ENCODE peak calls at places on chromosomes 12 and 14, in eight cellular contexts. U is aorta; C is CD4-positive, alpha-beta memory T cell; N is BE2C; I is psoas muscle; P is NT2/D1; O is IMR-90; D is effector memory CD4-positive, alpha-beta T cell. H is an unnamed sample. For H3K4me1, the result is how much of the 10 kb centered on the place peaks cover.

GRCh38 chr14:75279739-75280447 is 1.3 kb downstream of the FOS start:
- DNase-seq in U (peak), C (peak), N (no peak), I (peak), P (no peak), O (peak), D (peak), H (no peak)

GRCh38 chr12:104958946-104959841 is 1.1 kb upstream of the SLC41A2 start:
- DNase-seq in U (no peak), C (no peak), N (no peak), I (no peak), P (no peak), O (peak), D (no peak), H (no peak)

GRCh38 chr14:39015964-39016577 is 87.0 kb downstream of the SEC23A start:
- DNase-seq in U (no peak), C (no peak), N (no peak), I (no peak), P (no peak), O (peak), D (no peak), H (no peak)

GRCh38 chr14:53060046-53060445 is 93.1 kb downstream of the DDHD1 start:
- DNase-seq in U (no peak), C (no peak), N (no peak), I (no peak), P (no peak), O (peak), D (no peak), H (no peak)

GRCh38 chr14:101623685-101624444 is 62.6 kb downstream of the DIO3 start:
- DNase-seq in U (no peak), C (no peak), N (no peak), I (no peak), P (peak), O (no peak), D (no peak), H (no peak)

GRCh38 chr12:3964404-3964803 is 91.2 kb upstream of the PARP11 start:
- DNase-seq in U (no peak), C (no peak), N (no peak), I (no peak), P (peak), O (no peak), D (no peak), H (no peak)

GRCh38 chr12:55717397-55718007 is 1.7 kb downstream of the BLOC1S1 start:
- DNase-seq in U (peak), C (no peak), N (no peak), I (peak), P (no peak), O (peak), D (no peak), H (no peak)

GRCh38 chr12:117854339-117855012 is 114.3 kb downstream of the KSR2 start:
- DNase-seq in U (no peak), C (peak), N (peak), I (no peak), P (peak), O (peak), D (no peak), H (no peak)

GRCh38 chr14:101476931-101477553 is 84.3 kb upstream of the DIO3 start:
- DNase-seq in U (peak), C (no peak), N (no peak), I (no peak), P (peak), O (no peak), D (no peak), H (no peak)

GRCh38 chr12:56084958-56085543 is 5.1 kb downstream of the ERBB3 start:
- DNase-seq in U (no peak), C (no peak), N (peak), I (no peak), P (no peak), O (no peak), D (no peak), H (no peak)

GRCh38 chr14:81275305-81275950 is 54.7 kb upstream of the GTF2A1 start:
- DNase-seq in U (no peak), C (no peak), N (no peak), I (no peak), P (no peak), O (no peak), D (no peak), H (peak)

GRCh38 chr14:100644784-100645183 is 57.6 kb upstream of the BEGAIN start:
- DNase-seq in U (no peak), C (no peak), N (no peak), I (no peak), P (no peak), O (no peak), D (no peak), H (no peak)

GRCh38 chr12:52207895-52208294 is 16.1 kb upstream of the KRT80 start:
- DNase-seq in U (peak), C (no peak), N (peak), I (peak), P (no peak), O (peak), D (no peak), H (peak)

GRCh38 chr12:25558566-25558965 is 5.5 kb upstream of the LMNTD1 start:
- DNase-seq in U (no peak), C (no peak), N (no peak), I (no peak), P (no peak), O (peak), D (no peak), H (no peak)

GRCh38 chr12:106915635-106916026 is 40.1 kb upstream of the TMEM263 start:
- DNase-seq in U (no peak), C (no peak), N (no peak), I (no peak), P (no peak), O (no peak), D (no peak), H (no peak)

GRCh38 chr14:103318750-103319419 is 15.2 kb upstream of the EIF5 start:
- DNase-seq in U (no peak), C (no peak), N (no peak), I (no peak), P (no peak), O (no peak), D (no peak), H (no peak)

GRCh38 chr12:132393245-132393795 is 63.9 kb upstream of the GALNT9 start:
- DNase-seq in U (no peak), C (no peak), N (no peak), I (no peak), P (no peak), O (no peak), D (no peak), H (peak)

GRCh38 chr12:25689996-25690501 is 137.0 kb upstream of the LMNTD1 start:
- DNase-seq in U (no peak), C (no peak), N (peak), I (no peak), P (no peak), O (no peak), D (no peak), H (peak)

GRCh38 chr12:20150835-20151234 is 217.5 kb upstream of the PDE3A start:
- DNase-seq in U (no peak), C (no peak), N (no peak), I (no peak), P (no peak), O (no peak), D (no peak), H (no peak)

GRCh38 chr12:65656904-65657351 is 167.4 kb upstream of the HMGA2 start:
- DNase-seq in U (no peak), C (no peak), N (no peak), I (no peak), P (no peak), O (peak), D (no peak), H (no peak)

GRCh38 chr12:65654230-65654629 is 170.1 kb upstream of the HMGA2 start:
- DNase-seq in U (no peak), C (no peak), N (no peak), I (no peak), P (no peak), O (no peak), D (no peak), H (no peak)

GRCh38 chr12:65656156-65656885 is 168.0 kb upstream of the HMGA2 start:
- DNase-seq in U (no peak), C (no peak), N (no peak), I (no peak), P (no peak), O (no peak), D (no peak), H (no peak)

GRCh38 chr12:65653321-65653720 is 171.0 kb upstream of the HMGA2 start:
- DNase-seq in U (no peak), C (no peak), N (no peak), I (no peak), P (no peak), O (no peak), D (no peak), H (no peak)

DNA sequence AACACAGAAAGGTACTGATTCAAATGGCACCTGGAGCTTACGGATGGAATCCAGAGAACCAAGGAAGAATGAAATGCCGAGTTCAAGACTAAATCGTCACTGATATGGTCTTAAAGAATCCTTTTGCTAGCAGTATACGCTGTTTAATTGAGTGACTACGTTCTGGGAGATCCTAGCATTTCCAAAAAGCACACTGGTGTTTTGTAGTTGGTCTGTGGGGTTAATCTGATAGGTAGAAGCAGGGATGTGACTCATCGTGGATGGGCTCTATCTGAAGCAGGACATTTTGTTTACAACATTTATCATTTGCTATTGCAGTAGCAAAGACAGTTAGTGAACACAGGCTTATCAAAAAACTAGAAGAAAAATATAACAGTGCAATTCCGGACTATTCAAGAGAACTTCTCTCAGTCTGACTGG is 169.2 kb upstream of the HMGA2 start:
- DNase-seq in U (no peak), C (no peak), N (no peak), I (no peak), P (no peak), O (peak), D (no peak), H (no peak)
- H3K4me3 ChIP-seq in U (no peak), C (no peak), N (no peak), I (no peak), P (no peak), O (no peak), D (no peak), H (no peak)

DNA sequence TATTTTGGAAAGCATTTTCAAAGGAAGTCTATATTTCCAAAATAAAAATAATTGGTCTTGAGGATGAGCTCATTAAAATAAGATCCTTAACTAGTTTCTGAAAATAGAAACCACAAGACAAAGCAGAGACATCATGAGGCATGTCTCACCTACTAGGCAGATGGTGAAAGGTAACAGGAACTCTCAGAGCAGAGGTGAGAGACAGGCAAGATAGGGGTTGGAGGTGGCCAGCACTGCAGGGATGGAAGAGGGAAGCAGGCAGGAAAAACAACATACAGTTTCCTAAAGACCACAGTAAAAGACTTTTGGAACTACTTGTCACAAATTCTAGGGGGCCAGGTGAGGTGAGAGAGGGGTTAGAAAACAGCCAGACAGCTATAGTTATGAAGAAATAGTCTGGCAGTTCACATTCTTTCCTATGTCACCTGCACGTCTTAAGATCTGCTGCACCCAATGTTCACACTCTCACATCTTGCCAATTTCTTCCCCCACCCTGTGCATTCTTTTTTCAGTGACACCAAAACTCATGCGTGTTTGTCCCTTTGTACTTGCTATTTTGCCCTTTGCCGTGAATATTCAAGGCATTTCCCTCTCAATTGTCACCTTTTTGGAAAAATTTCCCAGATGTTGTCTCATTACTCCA is 341.7 kb upstream of the KITLG start:
- DNase-seq in U (no peak), C (no peak), N (no peak), I (no peak), P (no peak), O (no peak), D (no peak), H (no peak)
- H3K4me1 ChIP-seq in U (under half), C (under half), N (under half), I (under half), P (under half), O (under half), D (under half), H (under half)

DNA sequence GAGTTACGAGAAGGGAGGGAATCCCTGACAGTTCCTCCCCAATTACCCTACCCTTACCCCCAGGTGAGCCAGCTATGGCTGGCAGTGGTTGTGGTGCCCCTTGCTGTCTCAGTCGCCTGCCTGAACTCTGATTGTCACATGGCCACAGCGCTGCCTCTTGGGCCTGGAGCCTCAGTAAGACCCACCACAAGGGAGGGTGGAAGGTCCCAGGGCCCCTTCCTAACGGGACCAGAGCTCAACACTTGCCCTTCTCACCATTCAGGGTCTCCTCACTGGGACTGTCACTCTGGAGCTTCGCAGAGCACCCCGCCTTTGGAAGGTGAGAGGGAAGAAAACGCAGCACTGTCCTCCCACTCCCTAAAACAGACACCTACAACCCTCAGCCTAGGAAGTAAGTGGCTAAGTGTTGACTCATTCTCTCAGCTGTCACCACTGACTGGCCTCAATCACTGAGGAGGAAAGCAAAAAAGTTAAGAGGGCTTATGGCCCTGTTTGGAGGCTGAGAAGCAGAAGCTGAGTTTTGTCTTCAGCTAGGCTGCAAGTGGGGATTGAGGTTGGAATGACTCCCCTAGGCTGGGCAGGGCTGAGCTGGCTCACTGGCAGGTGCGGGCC is 1.0 kb downstream of the TMEM253 start:
- DNase-seq in U (no peak), C (no peak), N (no peak), I (no peak), P (no peak), O (no peak), D (no peak), H (no peak)
- H3K4me3 ChIP-seq in U (no peak), C (no peak), N (no peak), I (no peak), P (no peak), O (no peak), D (no peak), H (no peak)

DNA sequence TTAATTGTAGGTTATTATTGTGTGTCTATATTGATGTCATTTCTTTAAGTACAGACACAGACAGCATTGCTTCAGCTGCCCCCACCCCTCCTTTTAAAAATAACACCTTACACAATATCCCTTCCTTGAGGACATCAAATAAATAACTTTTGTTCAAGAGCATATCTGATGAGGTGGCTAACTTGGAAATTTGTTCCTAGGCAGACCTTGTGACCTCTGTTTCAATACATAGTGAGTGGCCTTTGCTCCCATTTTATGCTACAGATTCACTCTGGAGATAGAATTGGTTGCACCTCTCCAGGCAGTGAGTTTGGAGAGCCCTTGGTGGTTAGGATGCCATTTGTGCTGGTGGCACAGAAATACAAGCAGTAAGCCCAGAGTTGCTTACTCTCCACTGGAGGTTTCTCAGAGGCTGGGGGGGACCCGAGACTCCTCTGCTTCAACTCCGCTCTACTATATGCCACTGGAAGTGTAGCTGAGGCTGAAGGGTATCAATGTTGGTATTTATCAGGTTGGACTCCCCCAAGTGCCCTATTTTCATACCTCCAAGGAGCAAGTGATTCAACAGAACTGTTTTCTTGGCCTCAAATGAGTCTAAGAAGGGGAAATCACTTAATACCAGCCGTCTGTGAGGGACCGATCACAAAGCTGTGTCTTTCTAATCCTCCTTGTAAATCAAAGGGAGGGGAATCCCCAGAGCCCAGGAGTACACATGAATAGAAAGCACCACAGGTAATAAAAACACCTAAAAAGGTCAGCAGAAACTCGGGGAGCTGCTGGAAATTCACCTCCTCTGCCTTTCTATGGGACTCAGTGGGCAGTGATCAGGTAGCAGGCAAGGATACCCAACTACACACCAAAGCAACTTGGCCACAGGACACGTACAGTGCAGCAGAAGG is 463.1 kb downstream of the RAD51B start:
- DNase-seq in U (no peak), C (peak), N (no peak), I (no peak), P (no peak), O (no peak), D (peak), H (no peak)
- H3K4me1 ChIP-seq in U (under half), C (half or more), N (under half), I (under half), P (under half), O (under half), D (half or more), H (under half)

GRCh38 chr12:49368240-49368600 is 958 bp downstream of the SPATS2 start:
- DNase-seq in U (no peak), C (no peak), N (no peak), I (no peak), P (no peak), O (no peak), D (no peak), H (no peak)
- H3K4me3 ChIP-seq in U (peak), C (no peak), N (peak), I (peak), P (peak), O (peak), D (no peak), H (peak)

GRCh38 chr12:27610380-27610779 is 85.9 kb upstream of the REP15 start:
- DNase-seq in U (no peak), C (no peak), N (no peak), I (no peak), P (no peak), O (peak), D (no peak), H (no peak)

GRCh38 chr12:27606986-27607385 is 83.0 kb downstream of the PPFIBP1 start:
- DNase-seq in U (no peak), C (no peak), N (no peak), I (no peak), P (no peak), O (no peak), D (no peak), H (no peak)

GRCh38 chr12:27604431-27604830 is 80.4 kb downstream of the PPFIBP1 start:
- DNase-seq in U (no peak), C (no peak), N (no peak), I (no peak), P (no peak), O (no peak), D (no peak), H (no peak)

GRCh38 chr12:27607611-27608010 is 83.6 kb downstream of the PPFIBP1 start:
- DNase-seq in U (no peak), C (no peak), N (no peak), I (no peak), P (no peak), O (no peak), D (no peak), H (no peak)

GRCh38 chr12:27608890-27609289 is 84.9 kb downstream of the PPFIBP1 start:
- DNase-seq in U (no peak), C (no peak), N (no peak), I (no peak), P (no peak), O (no peak), D (no peak), H (peak)
- H3K4me1 ChIP-seq in U (under half), C (under half), N (under half), I (under half), P (under half), O (under half), D (under half), H (under half)

H was measured in right cardiac atrium.